ENCODE peak calls at places on chromosomes 7 and 10, in nine cellular contexts. R is cardiac muscle cell, O is adrenal gland, M is RWPE2, A is AG04450, K is colonic mucosa, Y is omental fat pad, J is Calu3, S is mucosa of descending colon. V is an unnamed sample.

GRCh38 chr10:119362122-119362521 is 154.8 kb downstream of the GRK5 start:
- DNase-seq in R (no peak), O (peak; percentile 62), M (no peak), A (no peak), K (no peak), Y (no peak), J (no peak), S (no peak), V (peak; percentile 22)

GRCh38 chr10:132685121-132685891 is 100.6 kb downstream of the NKX6-2 start:
- DNase-seq in R (peak; percentile 65), O (peak; percentile 53), M (peak; percentile 73), A (no peak), K (peak; percentile 43), Y (no peak), J (peak; percentile 76), S (peak; percentile 65), V (peak; percentile 24)

GRCh38 chr10:81953420-81953819 is 78.4 kb downstream of the NRG3 start:
- DNase-seq in R (peak; percentile 2), O (no peak), M (no peak), A (no peak), K (no peak), Y (no peak), J (no peak), S (no peak), V (no peak)

GRCh38 chr10:112959207-112959838 is 9.3 kb downstream of the TCF7L2 start:
- DNase-seq in R (peak; percentile 65), O (no peak), M (no peak), A (no peak), K (no peak), Y (no peak), J (no peak), S (no peak), V (peak; percentile 75)

GRCh38 chr10:22351131-22351703 is 5.9 kb downstream of the SPAG6 start:
- DNase-seq in R (no peak), O (no peak), M (no peak), A (no peak), K (no peak), Y (no peak), J (no peak), S (no peak), V (no peak)

GRCh38 chr7:72325561-72325960 is 86.6 kb downstream of the CALN1 start:
- DNase-seq in R (no peak), O (no peak), M (no peak), A (no peak), K (no peak), Y (no peak), J (no peak), S (no peak), V (no peak)

GRCh38 chr10:119199231-119199992 is 8.0 kb upstream of the GRK5 start:
- DNase-seq in R (peak; percentile 92), O (peak; percentile 86), M (no peak), A (no peak), K (peak; percentile 59), Y (no peak), J (peak; percentile 44), S (peak; percentile 49), V (peak; percentile 86)

GRCh38 chr10:127392351-127393235 is 156.5 kb upstream of the NPS start:
- DNase-seq in R (no peak), O (no peak), M (no peak), A (no peak), K (no peak), Y (no peak), J (no peak), S (no peak), V (no peak)

GRCh38 chr7:15921576-15921975 is 235.1 kb upstream of the MEOX2 start:
- DNase-seq in R (no peak), O (no peak), M (no peak), A (no peak), K (no peak), Y (no peak), J (no peak), S (no peak), V (peak; percentile 54)

GRCh38 chr10:119398996-119399395 is 143.5 kb downstream of the RGS10 start:
- DNase-seq in R (no peak), O (no peak), M (no peak), A (no peak), K (no peak), Y (no peak), J (no peak), S (no peak), V (peak; percentile 18)

DNA sequence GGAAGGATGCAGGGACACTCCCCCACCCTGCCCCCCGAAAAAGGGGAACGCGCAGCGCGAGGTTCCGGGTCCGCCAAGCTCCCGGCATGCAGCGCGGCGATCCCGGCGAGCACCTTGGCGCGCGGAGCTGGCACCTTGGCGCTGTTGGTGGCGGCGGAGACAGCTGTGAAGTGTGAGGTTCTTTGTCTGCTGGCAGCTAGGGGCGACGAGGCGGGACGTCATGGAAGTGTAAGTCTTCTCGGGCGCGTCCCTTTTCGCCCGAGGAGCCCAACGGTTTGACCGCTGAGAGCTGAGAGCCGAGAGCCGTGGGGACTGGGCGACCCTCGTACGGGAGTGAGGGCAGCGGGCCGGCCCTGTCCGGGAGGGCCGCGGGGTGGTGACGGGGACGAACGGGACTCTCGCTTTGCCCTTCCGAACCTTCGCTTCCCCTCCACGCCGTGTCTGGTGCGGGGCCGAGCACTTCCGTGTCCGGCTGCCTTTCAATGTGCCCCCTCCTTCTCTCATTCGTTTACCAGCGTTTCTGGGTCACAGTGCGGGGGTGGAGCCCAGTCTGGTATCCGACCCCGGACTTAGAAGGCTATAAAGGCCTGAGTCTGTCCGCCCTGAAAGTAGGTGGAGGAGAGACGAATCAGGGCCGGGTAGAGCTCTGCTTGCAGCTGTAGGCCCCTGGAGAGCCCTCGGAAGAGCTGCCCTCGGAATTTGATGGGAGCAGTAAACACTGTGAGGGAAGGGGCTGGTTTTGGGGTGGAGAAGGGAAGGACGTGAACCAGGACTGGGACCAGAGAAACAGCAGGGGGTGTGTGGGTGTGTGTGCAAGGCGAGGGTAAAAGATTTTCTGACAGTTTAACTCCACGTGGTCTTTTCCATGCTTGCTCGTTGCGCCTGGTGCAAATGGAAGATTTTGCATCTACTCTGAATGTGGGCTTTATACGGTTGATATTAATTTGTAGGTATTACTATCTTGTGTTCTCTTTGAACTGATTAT is at the start of gene CRCP:
- DNase-seq in R (peak; percentile 85), O (peak; percentile 93), M (peak; percentile 76), A (peak; percentile 30), K (peak; percentile 86), Y (peak; percentile 52), J (peak; percentile 77), S (peak; percentile 90), V (peak; percentile 79)
- TF ChIP-seq CTCF in R (peak; percentile 58), O (peak; percentile 38), M (peak; percentile 37), A (peak; percentile 62), K (no peak), Y (no peak), J (no peak), S (no peak), V (peak; percentile 60)

GRCh38 chr7:130040576-130040975 is 10.6 kb downstream of the ZC3HC1 start:
- DNase-seq in R (no peak), O (no peak), M (no peak), A (no peak), K (no peak), Y (no peak), J (no peak), S (no peak), V (no peak)

GRCh38 chr7:130032698-130033097 is 18.5 kb downstream of the ZC3HC1 start:
- DNase-seq in R (no peak), O (no peak), M (no peak), A (no peak), K (no peak), Y (no peak), J (no peak), S (no peak), V (no peak)

GRCh38 chr7:130037703-130038102 is 13.5 kb downstream of the ZC3HC1 start:
- DNase-seq in R (peak; percentile 27), O (no peak), M (no peak), A (no peak), K (no peak), Y (no peak), J (no peak), S (no peak), V (peak; percentile 16)
- TF ChIP-seq CTCF in R (peak; percentile 44), O (peak; percentile 24), M (peak; percentile 63), A (peak; percentile 57), K (no peak), Y (no peak), J (no peak), S (no peak), V (peak; percentile 44)

GRCh38 chr7:1377111-1377909 is 82.0 kb downstream of the MICALL2 start:
- DNase-seq in R (no peak), O (no peak), M (no peak), A (no peak), K (no peak), Y (no peak), J (peak; percentile 42), S (no peak), V (no peak)
- TF ChIP-seq CTCF in R (no peak), O (no peak), M (no peak), A (no peak), K (no peak), Y (no peak), J (no peak), S (no peak), V (no peak)

GRCh38 chr10:103396067-103396788 is at the start of the genes ATP5MK and PDCD11:
- DNase-seq in R (peak; percentile 99), O (peak; percentile 99), M (peak; percentile 97), A (peak; percentile 94), K (peak; percentile 99), Y (peak; percentile 97), J (peak; percentile 91), S (peak; percentile 97), V (peak; percentile 97)
- TF ChIP-seq CTCF in R (peak; percentile 18), O (no peak), M (no peak), A (peak; percentile 29), K (no peak), Y (no peak), J (no peak), S (no peak), V (no peak)

DNA sequence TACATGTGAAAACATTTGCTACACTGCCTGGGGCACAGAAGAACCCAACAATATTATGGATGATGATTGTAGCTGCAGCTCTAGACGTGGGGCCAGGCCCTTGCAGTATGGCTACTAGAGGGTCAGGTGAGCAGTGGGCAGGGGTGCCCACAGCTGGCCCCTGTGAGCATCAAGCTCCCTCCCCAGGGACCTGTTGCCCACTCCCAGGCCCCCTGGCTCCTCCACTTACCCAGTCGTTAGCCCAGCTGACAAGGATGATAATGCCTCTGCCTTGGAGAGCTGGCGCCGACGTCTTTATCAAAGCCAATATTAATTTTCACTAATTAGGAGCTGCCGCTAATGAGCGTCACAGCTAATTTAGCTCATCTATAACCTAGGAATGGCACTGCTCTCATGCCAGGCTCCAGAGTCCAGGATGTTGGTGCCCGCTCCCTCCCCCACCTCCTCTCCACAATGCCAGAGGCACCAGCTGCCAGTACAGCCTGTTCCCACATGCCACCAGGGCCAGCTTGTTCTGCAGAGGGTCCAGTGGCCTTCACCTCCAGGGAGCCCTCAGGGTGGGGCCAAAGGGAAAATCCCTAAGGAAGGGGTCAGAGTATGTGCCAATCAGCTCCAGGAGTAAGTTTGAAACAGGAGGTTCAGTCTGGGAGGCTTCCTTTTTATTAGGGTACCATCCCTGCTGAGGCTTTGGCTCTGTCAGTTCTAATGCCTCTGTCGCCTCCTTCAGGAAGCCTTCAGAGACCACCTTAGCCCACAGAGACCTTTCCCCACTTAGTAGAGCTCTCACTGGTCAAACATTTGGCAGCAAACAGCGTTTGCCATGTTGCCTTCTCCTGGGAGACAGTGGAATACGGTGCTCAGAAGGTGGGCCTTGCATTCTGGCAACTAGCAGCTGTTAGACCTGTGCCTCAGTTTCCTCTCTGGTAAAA is 77.2 kb downstream of the CDH23 start:
- DNase-seq in R (no peak), O (no peak), M (no peak), A (no peak), K (no peak), Y (no peak), J (no peak), S (no peak), V (no peak)
- TF ChIP-seq CTCF in R (no peak), O (no peak), M (no peak), A (no peak), K (no peak), Y (no peak), J (no peak), S (no peak), V (no peak)

V was measured in fibroblast of mammary gland.